ENCODE peak calls at places on chromosome 16, in seven cellular contexts. One of them, this sample, is unnamed.

GRCh38 chr16:13335894-13336293 is 434.5 kb downstream of the SHISA9 start:
- DNase-seq in stomach: no peak
- DNase-seq in Peyer's patch: no peak
- DNase-seq in aorta: no peak
- DNase-seq in osteoblast: no peak
- DNase-seq in kidney: no peak
- DNase-seq in A549: no peak
- DNase-seq in this sample: no peak

GRCh38 chr16:51813609-51814008 is 662.5 kb upstream of the SALL1 start:
- DNase-seq in stomach: no peak
- DNase-seq in A549: no peak
- DNase-seq in aorta: no peak
- DNase-seq in osteoblast: no peak
- DNase-seq in kidney: no peak
- DNase-seq in Peyer's patch: no peak
- DNase-seq in this sample: no peak

GRCh38 chr16:24988593-24989338 is 26.4 kb downstream of the ARHGAP17 start:
- DNase-seq in A549: peak
- DNase-seq in Peyer's patch: peak
- DNase-seq in kidney: no peak
- DNase-seq in stomach: peak
- DNase-seq in aorta: no peak
- DNase-seq in osteoblast: no peak
- DNase-seq in this sample: no peak

GRCh38 chr16:2692948-2693651 is 10.8 kb downstream of the KCTD5 start:
- DNase-seq in osteoblast: peak
- DNase-seq in A549: no peak
- DNase-seq in Peyer's patch: no peak
- DNase-seq in kidney: peak
- DNase-seq in aorta: no peak
- DNase-seq in stomach: peak
- DNase-seq in this sample: peak

GRCh38 chr16:26396511-26397235 is 670.1 kb upstream of the C16orf82 start:
- DNase-seq in kidney: no peak
- DNase-seq in Peyer's patch: no peak
- DNase-seq in aorta: no peak
- DNase-seq in stomach: no peak
- DNase-seq in A549: no peak
- DNase-seq in osteoblast: no peak
- DNase-seq in this sample: no peak

GRCh38 chr16:29729116-29729521 is 16.7 kb downstream of the C16orf54 start:
- DNase-seq in aorta: peak
- DNase-seq in A549: peak
- DNase-seq in Peyer's patch: no peak
- DNase-seq in stomach: no peak
- DNase-seq in osteoblast: peak
- DNase-seq in kidney: no peak
- DNase-seq in this sample: no peak

GRCh38 chr16:23597003-23597756 is 1.1 kb upstream of the NDUFAB1 start:
- DNase-seq in osteoblast: no peak
- DNase-seq in aorta: no peak
- DNase-seq in stomach: no peak
- DNase-seq in Peyer's patch: no peak
- DNase-seq in A549: peak
- DNase-seq in kidney: no peak
- DNase-seq in this sample: no peak

GRCh38 chr16:13680021-13680672 is 239.8 kb upstream of the ERCC4 start:
- DNase-seq in A549: peak
- DNase-seq in kidney: no peak
- DNase-seq in osteoblast: no peak
- DNase-seq in Peyer's patch: no peak
- DNase-seq in aorta: no peak
- DNase-seq in stomach: no peak
- DNase-seq in this sample: no peak

GRCh38 chr16:87608400-87608985 is 6.2 kb downstream of the JPH3 start:
- DNase-seq in A549: peak
- DNase-seq in Peyer's patch: no peak
- DNase-seq in aorta: peak
- DNase-seq in stomach: peak
- DNase-seq in osteoblast: peak
- DNase-seq in kidney: peak
- DNase-seq in this sample: no peak

GRCh38 chr16:82700541-82701240 is 73.9 kb downstream of the CDH13 start:
- DNase-seq in stomach: no peak
- DNase-seq in A549: no peak
- DNase-seq in aorta: no peak
- DNase-seq in osteoblast: peak
- DNase-seq in kidney: no peak
- DNase-seq in Peyer's patch: no peak
- DNase-seq in this sample: no peak

GRCh38 chr16:50425044-50425443 is 56.3 kb upstream of the BRD7 start:
- DNase-seq in Peyer's patch: no peak
- DNase-seq in osteoblast: no peak
- DNase-seq in kidney: no peak
- DNase-seq in aorta: no peak
- DNase-seq in A549: no peak
- DNase-seq in stomach: no peak
- DNase-seq in this sample: no peak

GRCh38 chr16:50254072-50254471 is 12.3 kb upstream of the ADCY7 start:
- DNase-seq in osteoblast: no peak
- DNase-seq in stomach: no peak
- DNase-seq in Peyer's patch: peak
- DNase-seq in kidney: peak
- DNase-seq in aorta: no peak
- DNase-seq in A549: no peak
- DNase-seq in this sample: no peak

GRCh38 chr16:28093383-28093725 is 29.8 kb upstream of the GSG1L start:
- DNase-seq in A549: no peak
- DNase-seq in stomach: no peak
- DNase-seq in osteoblast: no peak
- DNase-seq in aorta: peak
- DNase-seq in kidney: peak
- DNase-seq in Peyer's patch: peak
- DNase-seq in this sample: no peak

GRCh38 chr16:63938661-63939060 is 1183.2 kb downstream of the CDH11 start:
- DNase-seq in Peyer's patch: no peak
- DNase-seq in osteoblast: no peak
- DNase-seq in A549: no peak
- DNase-seq in kidney: no peak
- DNase-seq in aorta: no peak
- DNase-seq in stomach: no peak
- DNase-seq in this sample: peak

GRCh38 chr16:66660422-66661209 is 35.9 kb downstream of the CMTM4 start:
- DNase-seq in aorta: peak
- DNase-seq in osteoblast: peak
- DNase-seq in kidney: peak
- DNase-seq in A549: peak
- DNase-seq in stomach: peak
- DNase-seq in Peyer's patch: no peak
- DNase-seq in this sample: peak

GRCh38 chr16:56860226-56861020 is 4.6 kb upstream of the SLC12A3 start:
- DNase-seq in kidney: no peak
- DNase-seq in aorta: no peak
- DNase-seq in A549: no peak
- DNase-seq in stomach: no peak
- DNase-seq in Peyer's patch: no peak
- DNase-seq in osteoblast: no peak
- DNase-seq in this sample: no peak

GRCh38 chr16:82808036-82808435 is 181.3 kb downstream of the CDH13 start:
- DNase-seq in A549: no peak
- DNase-seq in stomach: no peak
- DNase-seq in kidney: no peak
- DNase-seq in osteoblast: no peak
- DNase-seq in aorta: no peak
- DNase-seq in Peyer's patch: no peak
- DNase-seq in this sample: no peak

GRCh38 chr16:56653218-56653617 is 1.5 kb downstream of the MT1B start:
- DNase-seq in aorta: no peak
- DNase-seq in Peyer's patch: no peak
- DNase-seq in A549: no peak
- DNase-seq in osteoblast: no peak
- DNase-seq in stomach: no peak
- DNase-seq in kidney: no peak
- DNase-seq in this sample: no peak

GRCh38 chr16:29007865-29008593 is 23.2 kb downstream of the LAT start:
- DNase-seq in Peyer's patch: no peak
- DNase-seq in stomach: no peak
- DNase-seq in kidney: no peak
- DNase-seq in osteoblast: peak
- DNase-seq in A549: no peak
- DNase-seq in aorta: no peak
- DNase-seq in this sample: no peak

GRCh38 chr16:6642271-6642670 is 690.4 kb upstream of the RBFOX1 start:
- DNase-seq in osteoblast: no peak
- DNase-seq in kidney: no peak
- DNase-seq in A549: no peak
- DNase-seq in Peyer's patch: no peak
- DNase-seq in aorta: no peak
- DNase-seq in stomach: no peak
- DNase-seq in this sample: no peak

GRCh38 chr16:69522732-69523404 is 42.9 kb upstream of the NFAT5 start:
- DNase-seq in Peyer's patch: no peak
- DNase-seq in osteoblast: no peak
- DNase-seq in A549: peak
- DNase-seq in stomach: no peak
- DNase-seq in kidney: no peak
- DNase-seq in aorta: no peak
- DNase-seq in this sample: no peak

GRCh38 chr16:25553711-25554436 is 137.9 kb upstream of the HS3ST4 start:
- DNase-seq in A549: peak
- DNase-seq in kidney: no peak
- DNase-seq in aorta: no peak
- DNase-seq in osteoblast: no peak
- DNase-seq in Peyer's patch: no peak
- DNase-seq in stomach: no peak
- DNase-seq in this sample: no peak

GRCh38 chr16:27169511-27170071 is 33.7 kb upstream of the KDM8 start:
- DNase-seq in A549: peak
- DNase-seq in kidney: no peak
- DNase-seq in Peyer's patch: no peak
- DNase-seq in osteoblast: peak
- DNase-seq in stomach: peak
- DNase-seq in aorta: no peak
- DNase-seq in this sample: peak

GRCh38 chr16:4574919-4575705 is 19.0 kb downstream of the C16orf96 start:
- DNase-seq in stomach: peak
- DNase-seq in Peyer's patch: no peak
- DNase-seq in A549: no peak
- DNase-seq in osteoblast: peak
- DNase-seq in aorta: no peak
- DNase-seq in kidney: no peak
- DNase-seq in this sample: no peak

DNA sequence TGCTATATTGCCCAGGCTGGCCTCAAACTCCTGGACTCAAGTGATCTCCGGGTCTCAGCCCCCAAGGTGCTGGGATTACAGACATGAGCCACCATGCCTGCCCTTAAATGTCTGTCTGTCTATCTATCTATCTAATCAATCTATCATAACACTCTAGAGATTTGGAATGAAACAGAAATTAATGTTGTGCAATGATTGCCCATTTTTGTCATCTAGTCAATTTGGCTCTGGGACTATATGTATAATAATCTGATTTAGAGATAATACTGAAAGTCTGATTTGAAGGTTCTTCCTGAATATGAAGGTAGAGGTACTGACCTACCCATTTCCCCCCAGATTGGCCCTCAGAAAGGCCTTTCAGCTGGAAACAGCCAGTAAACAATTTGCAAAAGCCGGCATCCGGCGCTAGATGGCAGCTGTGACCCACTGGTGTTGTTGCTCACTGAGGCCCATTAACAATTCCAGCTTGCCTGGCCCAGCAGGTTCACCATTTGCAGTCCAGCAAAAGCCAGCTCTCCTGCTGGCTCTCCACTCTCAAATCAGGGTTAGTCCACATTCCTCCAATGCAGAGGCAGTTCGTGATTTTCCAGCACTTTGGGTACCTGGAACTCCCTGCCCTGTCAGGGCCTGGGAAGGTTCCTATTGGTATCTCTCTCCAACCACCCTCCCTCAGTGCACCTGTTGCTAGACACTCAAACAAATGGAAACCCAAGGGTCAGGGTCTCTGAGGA is 22.9 kb upstream of the C16orf87 start:
- DNase-seq in A549: peak
- DNase-seq in aorta: peak
- DNase-seq in Peyer's patch: peak
- DNase-seq in kidney: peak
- DNase-seq in stomach: peak
- DNase-seq in osteoblast: peak
- DNase-seq in this sample: no peak
- H3K4me3 ChIP-seq in A549: no peak
- H3K4me3 ChIP-seq in aorta: no peak
- H3K4me3 ChIP-seq in Peyer's patch: no peak
- H3K4me3 ChIP-seq in kidney: no peak
- H3K4me3 ChIP-seq in stomach: no peak
- H3K4me3 ChIP-seq in osteoblast: no peak
- H3K4me3 ChIP-seq in this sample: no peak

DNA sequence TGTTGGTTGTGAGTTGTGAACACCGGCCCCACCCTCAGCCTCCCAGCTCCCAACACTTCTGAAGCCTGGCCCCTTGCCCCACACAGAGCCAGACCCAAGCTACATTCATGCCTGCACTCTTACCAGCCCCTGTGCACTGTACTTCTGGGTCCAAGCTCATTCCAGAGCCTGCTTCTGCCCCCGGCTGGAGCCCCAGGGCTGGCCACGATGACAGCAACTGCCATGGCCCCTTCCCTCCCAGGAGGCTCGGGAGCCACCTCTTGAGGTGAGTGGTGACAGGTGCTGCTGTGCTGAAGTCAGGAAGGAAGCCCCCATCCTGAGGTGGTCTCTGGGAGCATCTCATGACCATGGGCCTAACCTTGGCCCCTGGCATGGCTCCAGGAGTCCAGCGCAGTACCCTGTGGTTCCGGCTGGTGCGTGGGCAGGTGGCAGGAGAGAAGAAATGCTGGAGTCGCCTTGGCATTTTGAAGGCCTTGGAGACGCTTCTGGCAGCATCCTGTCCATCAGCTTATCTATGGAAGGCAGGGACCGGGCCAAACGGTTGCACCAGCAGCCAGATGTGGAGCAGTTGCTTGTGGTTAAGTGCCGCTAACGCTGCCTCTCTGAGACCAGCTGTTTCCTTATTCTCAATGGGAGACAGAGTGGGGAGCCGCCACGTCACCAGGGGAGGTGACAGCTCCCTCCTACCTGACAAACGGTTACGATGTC is 3.9 kb upstream of the CDT1 start:
- DNase-seq in stomach: no peak
- DNase-seq in Peyer's patch: no peak
- DNase-seq in kidney: peak
- DNase-seq in A549: no peak
- DNase-seq in osteoblast: peak
- DNase-seq in aorta: no peak
- DNase-seq in this sample: no peak
- H3K4me3 ChIP-seq in stomach: no peak
- H3K4me3 ChIP-seq in Peyer's patch: no peak
- H3K4me3 ChIP-seq in kidney: no peak
- H3K4me3 ChIP-seq in A549: no peak
- H3K4me3 ChIP-seq in osteoblast: no peak
- H3K4me3 ChIP-seq in aorta: no peak
- H3K4me3 ChIP-seq in this sample: no peak

GRCh38 chr16:85002643-85003042 is 8.7 kb downstream of the ZDHHC7 start:
- DNase-seq in Peyer's patch: no peak
- DNase-seq in stomach: no peak
- DNase-seq in aorta: peak
- DNase-seq in kidney: no peak
- DNase-seq in osteoblast: peak
- DNase-seq in A549: no peak
- DNase-seq in this sample: no peak
- H3K4me3 ChIP-seq in Peyer's patch: no peak
- H3K4me3 ChIP-seq in stomach: peak
- H3K4me3 ChIP-seq in aorta: no peak
- H3K4me3 ChIP-seq in kidney: no peak
- H3K4me3 ChIP-seq in osteoblast: peak
- H3K4me3 ChIP-seq in A549: no peak
- H3K4me3 ChIP-seq in this sample: no peak

GRCh38 chr16:89957214-89957785 is 8.7 kb downstream of the DEF8 start:
- DNase-seq in kidney: no peak
- DNase-seq in A549: no peak
- DNase-seq in aorta: no peak
- DNase-seq in Peyer's patch: no peak
- DNase-seq in osteoblast: no peak
- DNase-seq in stomach: no peak
- DNase-seq in this sample: no peak
- H3K4me3 ChIP-seq in kidney: no peak
- H3K4me3 ChIP-seq in A549: no peak
- H3K4me3 ChIP-seq in aorta: no peak
- H3K4me3 ChIP-seq in Peyer's patch: no peak
- H3K4me3 ChIP-seq in osteoblast: no peak
- H3K4me3 ChIP-seq in stomach: peak
- H3K4me3 ChIP-seq in this sample: no peak

This sample was measured in skeletal muscle cell.